ENCODE peak calls at places on chromosomes 16 and 17, in six cellular contexts. One of them, this sample, is unnamed.

GRCh38 chr16:64308721-64309120 is 813.1 kb downstream of the CDH11 start:
- DNase-seq in thyroid gland: no peak
- DNase-seq in NB4: no peak
- DNase-seq in heart left ventricle: no peak
- DNase-seq in adrenal gland: no peak
- DNase-seq in stomach: no peak
- DNase-seq in this sample: no peak

GRCh38 chr16:74053784-74054306 is 242.8 kb upstream of the PSMD7 start:
- DNase-seq in thyroid gland: no peak
- DNase-seq in stomach: no peak
- DNase-seq in NB4: no peak
- DNase-seq in adrenal gland: no peak
- DNase-seq in heart left ventricle: no peak
- DNase-seq in this sample: no peak

GRCh38 chr17:32331243-32332040 is 10.5 kb downstream of the C17orf75 start:
- DNase-seq in adrenal gland: no peak
- DNase-seq in heart left ventricle: no peak
- DNase-seq in NB4: peak
- DNase-seq in thyroid gland: no peak
- DNase-seq in stomach: no peak
- DNase-seq in this sample: no peak

GRCh38 chr16:46658925-46659324 is 30.1 kb downstream of the VPS35 start:
- DNase-seq in adrenal gland: peak
- DNase-seq in thyroid gland: no peak
- DNase-seq in NB4: peak
- DNase-seq in stomach: no peak
- DNase-seq in heart left ventricle: peak
- DNase-seq in this sample: no peak

GRCh38 chr17:69447726-69448125 is 33.2 kb downstream of the MAP2K6 start:
- DNase-seq in stomach: no peak
- DNase-seq in NB4: no peak
- DNase-seq in heart left ventricle: peak
- DNase-seq in adrenal gland: no peak
- DNase-seq in thyroid gland: no peak
- DNase-seq in this sample: no peak

GRCh38 chr17:75473246-75473645 is 16.8 kb downstream of the TMEM94 start:
- DNase-seq in heart left ventricle: no peak
- DNase-seq in NB4: peak
- DNase-seq in thyroid gland: no peak
- DNase-seq in stomach: no peak
- DNase-seq in adrenal gland: no peak
- DNase-seq in this sample: no peak

GRCh38 chr16:66606000-66606751 is 1.7 kb downstream of the CMTM3 start:
- DNase-seq in thyroid gland: no peak
- DNase-seq in adrenal gland: no peak
- DNase-seq in stomach: no peak
- DNase-seq in heart left ventricle: no peak
- DNase-seq in NB4: peak
- DNase-seq in this sample: no peak

GRCh38 chr16:82368041-82368440 is 198.0 kb upstream of the MPHOSPH6 start:
- DNase-seq in NB4: peak
- DNase-seq in stomach: peak
- DNase-seq in adrenal gland: peak
- DNase-seq in heart left ventricle: peak
- DNase-seq in thyroid gland: peak
- DNase-seq in this sample: peak

GRCh38 chr17:30584810-30585209 is 107.6 kb downstream of the GOSR1 start:
- DNase-seq in NB4: no peak
- DNase-seq in heart left ventricle: no peak
- DNase-seq in stomach: no peak
- DNase-seq in thyroid gland: no peak
- DNase-seq in adrenal gland: no peak
- DNase-seq in this sample: no peak

GRCh38 chr17:69951058-69951457 is 124.0 kb upstream of the KCNJ16 start:
- DNase-seq in heart left ventricle: no peak
- DNase-seq in thyroid gland: no peak
- DNase-seq in NB4: no peak
- DNase-seq in adrenal gland: no peak
- DNase-seq in stomach: no peak
- DNase-seq in this sample: no peak

GRCh38 chr16:84514874-84515835 is 10.7 kb upstream of the MEAK7 start:
- DNase-seq in stomach: peak
- DNase-seq in NB4: peak
- DNase-seq in heart left ventricle: no peak
- DNase-seq in adrenal gland: peak
- DNase-seq in thyroid gland: no peak
- DNase-seq in this sample: no peak

GRCh38 chr17:36949461-36949927 is 740 bp downstream of the AATF start:
- DNase-seq in NB4: no peak
- DNase-seq in thyroid gland: peak
- DNase-seq in heart left ventricle: no peak
- DNase-seq in stomach: no peak
- DNase-seq in adrenal gland: no peak
- DNase-seq in this sample: no peak

GRCh38 chr17:12282056-12282455 is 261.4 kb downstream of the MAP2K4 start:
- DNase-seq in heart left ventricle: no peak
- DNase-seq in adrenal gland: no peak
- DNase-seq in thyroid gland: no peak
- DNase-seq in NB4: no peak
- DNase-seq in stomach: no peak
- DNase-seq in this sample: no peak

GRCh38 chr17:41835214-41835799 is 725 bp downstream of the NT5C3B start:
- DNase-seq in adrenal gland: no peak
- DNase-seq in NB4: peak
- DNase-seq in thyroid gland: no peak
- DNase-seq in heart left ventricle: no peak
- DNase-seq in stomach: no peak
- DNase-seq in this sample: no peak

GRCh38 chr17:78407387-78407990 is 29.0 kb downstream of the PGS1 start:
- DNase-seq in stomach: no peak
- DNase-seq in heart left ventricle: no peak
- DNase-seq in thyroid gland: peak
- DNase-seq in adrenal gland: no peak
- DNase-seq in NB4: peak
- DNase-seq in this sample: no peak

GRCh38 chr17:164536-165235 is 16.8 kb downstream of the DOC2B start:
- DNase-seq in heart left ventricle: no peak
- DNase-seq in thyroid gland: peak
- DNase-seq in stomach: peak
- DNase-seq in NB4: peak
- DNase-seq in adrenal gland: peak
- DNase-seq in this sample: no peak

GRCh38 chr16:8863594-8864424 is 5.0 kb downstream of the CARHSP1 start:
- DNase-seq in heart left ventricle: peak
- DNase-seq in adrenal gland: peak
- DNase-seq in NB4: peak
- DNase-seq in thyroid gland: peak
- DNase-seq in stomach: peak
- DNase-seq in this sample: peak

GRCh38 chr17:36182176-36183000 is 6.0 kb upstream of the TBC1D3B start:
- DNase-seq in heart left ventricle: peak
- DNase-seq in stomach: no peak
- DNase-seq in NB4: peak
- DNase-seq in thyroid gland: peak
- DNase-seq in adrenal gland: no peak
- DNase-seq in this sample: no peak

GRCh38 chr17:76793775-76794174 is 55.9 kb downstream of the MFSD11 start:
- DNase-seq in heart left ventricle: no peak
- DNase-seq in adrenal gland: no peak
- DNase-seq in NB4: peak
- DNase-seq in stomach: no peak
- DNase-seq in thyroid gland: no peak
- DNase-seq in this sample: peak

GRCh38 chr16:66250686-66251405 is 115.6 kb upstream of the CDH5 start:
- DNase-seq in stomach: peak
- DNase-seq in NB4: no peak
- DNase-seq in adrenal gland: peak
- DNase-seq in heart left ventricle: peak
- DNase-seq in thyroid gland: peak
- DNase-seq in this sample: no peak

GRCh38 chr16:74922150-74923138 is 62.5 kb downstream of the WDR59 start:
- DNase-seq in stomach: no peak
- DNase-seq in heart left ventricle: no peak
- DNase-seq in thyroid gland: peak
- DNase-seq in adrenal gland: peak
- DNase-seq in NB4: no peak
- DNase-seq in this sample: no peak

GRCh38 chr17:70091681-70092080 is 16.7 kb downstream of the KCNJ16 start:
- DNase-seq in NB4: no peak
- DNase-seq in stomach: no peak
- DNase-seq in thyroid gland: no peak
- DNase-seq in adrenal gland: no peak
- DNase-seq in heart left ventricle: no peak
- DNase-seq in this sample: no peak

GRCh38 chr16:2936436-2937011 is 24.8 kb downstream of the FLYWCH1 start:
- DNase-seq in NB4: no peak
- DNase-seq in thyroid gland: no peak
- DNase-seq in stomach: no peak
- DNase-seq in adrenal gland: no peak
- DNase-seq in heart left ventricle: no peak
- DNase-seq in this sample: no peak

GRCh38 chr16:51562896-51563295 is 411.8 kb upstream of the SALL1 start:
- DNase-seq in thyroid gland: no peak
- DNase-seq in adrenal gland: no peak
- DNase-seq in stomach: no peak
- DNase-seq in NB4: no peak
- DNase-seq in heart left ventricle: no peak
- DNase-seq in this sample: no peak

GRCh38 chr16:3618782-3619166 is 7.4 kb upstream of the SLX4 start:
- DNase-seq in thyroid gland: no peak
- DNase-seq in heart left ventricle: no peak
- DNase-seq in stomach: peak
- DNase-seq in NB4: peak
- DNase-seq in adrenal gland: peak
- DNase-seq in this sample: no peak

GRCh38 chr16:67164599-67165061 is at the start of gene HSF4:
- DNase-seq in NB4: peak
- DNase-seq in thyroid gland: peak
- DNase-seq in adrenal gland: no peak
- DNase-seq in stomach: peak
- DNase-seq in heart left ventricle: peak
- DNase-seq in this sample: peak

GRCh38 chr17:39754161-39754957 is 16.6 kb downstream of the GRB7 start:
- DNase-seq in heart left ventricle: peak
- DNase-seq in thyroid gland: peak
- DNase-seq in stomach: peak
- DNase-seq in NB4: peak
- DNase-seq in adrenal gland: peak
- DNase-seq in this sample: peak

GRCh38 chr17:37220609-37220953 is 155.2 kb upstream of the C17orf78 start:
- DNase-seq in adrenal gland: peak
- DNase-seq in NB4: peak
- DNase-seq in heart left ventricle: no peak
- DNase-seq in stomach: no peak
- DNase-seq in thyroid gland: peak
- DNase-seq in this sample: peak

GRCh38 chr17:44608732-44609435 is 47.4 kb upstream of the MEIOC start:
- DNase-seq in thyroid gland: no peak
- DNase-seq in heart left ventricle: no peak
- DNase-seq in stomach: no peak
- DNase-seq in NB4: no peak
- DNase-seq in adrenal gland: no peak
- DNase-seq in this sample: no peak

GRCh38 chr17:80822700-80823410 is 168.8 kb upstream of the CHMP6 start:
- DNase-seq in adrenal gland: no peak
- DNase-seq in thyroid gland: no peak
- DNase-seq in stomach: no peak
- DNase-seq in heart left ventricle: no peak
- DNase-seq in NB4: peak
- DNase-seq in this sample: no peak
- TF ChIP-seq POLR2A in adrenal gland: no peak
- TF ChIP-seq POLR2A in thyroid gland: no peak
- TF ChIP-seq POLR2A in stomach: no peak
- TF ChIP-seq POLR2A in heart left ventricle: no peak
- TF ChIP-seq POLR2A in NB4: no peak
- TF ChIP-seq POLR2A in this sample: no peak

GRCh38 chr17:38730526-38731379 is 612 bp downstream of the CISD3 start:
- DNase-seq in heart left ventricle: peak
- DNase-seq in NB4: peak
- DNase-seq in stomach: peak
- DNase-seq in thyroid gland: peak
- DNase-seq in adrenal gland: peak
- DNase-seq in this sample: peak
- TF ChIP-seq POLR2A in heart left ventricle: no peak
- TF ChIP-seq POLR2A in NB4: no peak
- TF ChIP-seq POLR2A in stomach: no peak
- TF ChIP-seq POLR2A in thyroid gland: peak
- TF ChIP-seq POLR2A in adrenal gland: no peak
- TF ChIP-seq POLR2A in this sample: no peak

DNA sequence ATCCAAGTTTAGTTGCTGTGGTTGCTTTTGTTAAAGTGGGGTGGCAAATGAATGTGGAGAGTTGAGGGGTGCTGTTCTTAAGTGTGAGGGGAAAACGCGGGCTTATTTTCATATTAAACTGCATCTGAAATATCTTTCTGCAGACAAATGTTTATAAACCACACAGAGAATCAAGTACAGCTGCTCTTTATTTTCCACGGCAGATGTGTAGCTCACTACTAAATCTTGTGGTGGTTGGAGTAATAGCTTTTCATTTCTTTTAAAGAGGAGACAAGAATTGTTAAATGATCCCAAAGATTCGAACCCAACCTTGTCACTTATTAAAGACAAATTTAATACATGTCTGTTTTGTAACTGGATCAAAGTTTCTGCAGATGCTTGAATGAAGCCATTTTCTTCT is 2.1 kb downstream of the CLTC start:
- DNase-seq in NB4: no peak
- DNase-seq in heart left ventricle: no peak
- DNase-seq in adrenal gland: no peak
- DNase-seq in stomach: no peak
- DNase-seq in thyroid gland: no peak
- DNase-seq in this sample: no peak
- TF ChIP-seq POLR2A in NB4: no peak
- TF ChIP-seq POLR2A in heart left ventricle: no peak
- TF ChIP-seq POLR2A in adrenal gland: no peak
- TF ChIP-seq POLR2A in stomach: no peak
- TF ChIP-seq POLR2A in thyroid gland: no peak
- TF ChIP-seq POLR2A in this sample: no peak

GRCh38 chr16:31331807-31332301 is 23.1 kb upstream of the ITGAX start:
- DNase-seq in thyroid gland: no peak
- DNase-seq in stomach: no peak
- DNase-seq in NB4: no peak
- DNase-seq in adrenal gland: no peak
- DNase-seq in heart left ventricle: no peak
- DNase-seq in this sample: no peak

GRCh38 chr16:31334934-31335333 is 20.0 kb upstream of the ITGAX start:
- DNase-seq in thyroid gland: no peak
- DNase-seq in adrenal gland: no peak
- DNase-seq in NB4: no peak
- DNase-seq in stomach: no peak
- DNase-seq in heart left ventricle: no peak
- DNase-seq in this sample: no peak

GRCh38 chr16:31332544-31332943 is 22.4 kb upstream of the ITGAX start:
- DNase-seq in heart left ventricle: no peak
- DNase-seq in stomach: no peak
- DNase-seq in adrenal gland: no peak
- DNase-seq in NB4: no peak
- DNase-seq in thyroid gland: no peak
- DNase-seq in this sample: no peak

GRCh38 chr16:31335431-31335830 is 19.5 kb upstream of the ITGAX start:
- DNase-seq in NB4: no peak
- DNase-seq in adrenal gland: no peak
- DNase-seq in heart left ventricle: no peak
- DNase-seq in thyroid gland: no peak
- DNase-seq in stomach: no peak
- DNase-seq in this sample: no peak

GRCh38 chr16:31333686-31334649 is 21.0 kb upstream of the ITGAX start:
- DNase-seq in heart left ventricle: no peak
- DNase-seq in NB4: peak
- DNase-seq in stomach: no peak
- DNase-seq in thyroid gland: peak
- DNase-seq in adrenal gland: no peak
- DNase-seq in this sample: no peak
- TF ChIP-seq POLR2A in heart left ventricle: no peak
- TF ChIP-seq POLR2A in NB4: no peak
- TF ChIP-seq POLR2A in stomach: no peak
- TF ChIP-seq POLR2A in thyroid gland: no peak
- TF ChIP-seq POLR2A in adrenal gland: no peak
- TF ChIP-seq POLR2A in this sample: no peak

This sample was measured in erythroblast.